ENCODE peak calls at places on chromosomes 2 and 18, in six cellular contexts. I is CD14-positive monocyte, Y is type B pancreatic cell, N is astrocyte, V is heart left ventricle, S is H9. K is an unnamed sample.
A peak's percentile ranks its signal among the peaks of the same experiment; 100 is the strongest.

GRCh38 chr2:79320871-79321270 is 161.3 kb upstream of the REG3A start:
- DNase-seq in I (no peak), Y (no peak), N (no peak), V (no peak), S (no peak), K (no peak)

GRCh38 chr2:118633371-118633770 is 214.1 kb downstream of the EN1 start:
- DNase-seq in I (no peak), Y (no peak), N (no peak), V (no peak), S (no peak), K (no peak)

GRCh38 chr18:57040175-57040574 is 106.7 kb upstream of the BOD1L2 start:
- DNase-seq in I (no peak), Y (no peak), N (no peak), V (no peak), S (no peak), K (no peak)

GRCh38 chr2:222514901-222515300 is 90.6 kb downstream of the SGPP2 start:
- DNase-seq in I (no peak), Y (no peak), N (no peak), V (no peak), S (no peak), K (no peak)

GRCh38 chr2:96788393-96789244 is 27.4 kb upstream of the CNNM3 start:
- DNase-seq in I (no peak), Y (no peak), N (peak; percentile 16), V (peak; percentile 84), S (no peak), K (no peak)

GRCh38 chr18:22115573-22115972 is 53.8 kb upstream of the GATA6 start:
- DNase-seq in I (no peak), Y (no peak), N (no peak), V (no peak), S (no peak), K (no peak)

GRCh38 chr2:240479561-240479960 is 44.1 kb downstream of the GPC1 start:
- DNase-seq in I (no peak), Y (no peak), N (no peak), V (no peak), S (peak; percentile 15), K (no peak)

GRCh38 chr2:203484266-203485112 is 50.6 kb downstream of the RAPH1 start:
- DNase-seq in I (peak; percentile 55), Y (no peak), N (no peak), V (no peak), S (peak; percentile 33), K (no peak)

GRCh38 chr2:223956267-223956666 is 996 bp upstream of the MRPL44 start:
- DNase-seq in I (no peak), Y (no peak), N (no peak), V (no peak), S (no peak), K (no peak)

GRCh38 chr18:74901347-74902169 is 303.9 kb downstream of the ZNF407 start:
- DNase-seq in I (no peak), Y (no peak), N (no peak), V (no peak), S (no peak), K (no peak)

GRCh38 chr18:55054591-55054990 is 95.3 kb upstream of the CCDC68 start:
- DNase-seq in I (no peak), Y (no peak), N (peak; percentile 78), V (no peak), S (no peak), K (no peak)

GRCh38 chr2:64400103-64400728 is 53.7 kb upstream of the LGALSL start:
- DNase-seq in I (no peak), Y (no peak), N (no peak), V (no peak), S (no peak), K (no peak)

GRCh38 chr2:119996148-119996547 is 16.7 kb upstream of the EPB41L5 start:
- DNase-seq in I (no peak), Y (no peak), N (no peak), V (no peak), S (no peak), K (no peak)

GRCh38 chr18:78721986-78722385 is 257.6 kb upstream of the SALL3 start:
- DNase-seq in I (no peak), Y (peak; percentile 18), N (no peak), V (no peak), S (peak; percentile 51), K (no peak)

GRCh38 chr2:137938204-137938603 is 26.1 kb upstream of the HNMT start:
- DNase-seq in I (no peak), Y (no peak), N (peak; percentile 92), V (no peak), S (no peak), K (no peak)

GRCh38 chr2:146572598-146572997 is 1272.2 kb upstream of the ACVR2A start:
- DNase-seq in I (no peak), Y (no peak), N (peak; percentile 79), V (no peak), S (no peak), K (no peak)

GRCh38 chr18:7174359-7175107 is 56.4 kb upstream of the LRRC30 start:
- DNase-seq in I (no peak), Y (peak; percentile 66), N (no peak), V (no peak), S (peak; percentile 66), K (no peak)

GRCh38 chr2:96899084-96899735 is 29.3 kb upstream of the SEMA4C start:
- DNase-seq in I (no peak), Y (no peak), N (peak; percentile 25), V (no peak), S (no peak), K (no peak)

GRCh38 chr2:27703638-27704341 is 40.1 kb downstream of the SLC4A1AP start:
- DNase-seq in I (peak; percentile 79), Y (peak; percentile 90), N (peak; percentile 81), V (peak; percentile 74), S (peak; percentile 87), K (peak; percentile 95)

GRCh38 chr2:67050621-67051020 is 346.5 kb upstream of the ETAA1 start:
- DNase-seq in I (no peak), Y (no peak), N (no peak), V (no peak), S (no peak), K (no peak)

GRCh38 chr2:240254337-240255164 is 114.1 kb upstream of the OTOS start:
- DNase-seq in I (no peak), Y (no peak), N (no peak), V (peak; percentile 25), S (no peak), K (no peak)

GRCh38 chr18:11989174-11989573 is 7.9 kb downstream of the IMPA2 start:
- DNase-seq in I (no peak), Y (no peak), N (no peak), V (no peak), S (no peak), K (no peak)

GRCh38 chr2:78890940-78891339 is 134.6 kb upstream of the REG3G start:
- DNase-seq in I (no peak), Y (no peak), N (no peak), V (no peak), S (no peak), K (no peak)

GRCh38 chr2:207692206-207693065 is 19.0 kb upstream of the CCNYL1 start:
- DNase-seq in I (peak; percentile 53), Y (no peak), N (no peak), V (peak; percentile 40), S (peak; percentile 69), K (no peak)

GRCh38 chr2:16037808-16038457 is 97.6 kb downstream of the MYCN start:
- DNase-seq in I (no peak), Y (no peak), N (no peak), V (no peak), S (no peak), K (no peak)

GRCh38 chr2:16039823-16040222 is 99.5 kb downstream of the MYCN start:
- DNase-seq in I (no peak), Y (no peak), N (no peak), V (no peak), S (no peak), K (no peak)

GRCh38 chr2:16036951-16037350 is 96.6 kb downstream of the MYCN start:
- DNase-seq in I (no peak), Y (no peak), N (no peak), V (no peak), S (no peak), K (no peak)

GRCh38 chr2:16038586-16038985 is 98.2 kb downstream of the MYCN start:
- DNase-seq in I (no peak), Y (no peak), N (no peak), V (no peak), S (no peak), K (no peak)

DNA sequence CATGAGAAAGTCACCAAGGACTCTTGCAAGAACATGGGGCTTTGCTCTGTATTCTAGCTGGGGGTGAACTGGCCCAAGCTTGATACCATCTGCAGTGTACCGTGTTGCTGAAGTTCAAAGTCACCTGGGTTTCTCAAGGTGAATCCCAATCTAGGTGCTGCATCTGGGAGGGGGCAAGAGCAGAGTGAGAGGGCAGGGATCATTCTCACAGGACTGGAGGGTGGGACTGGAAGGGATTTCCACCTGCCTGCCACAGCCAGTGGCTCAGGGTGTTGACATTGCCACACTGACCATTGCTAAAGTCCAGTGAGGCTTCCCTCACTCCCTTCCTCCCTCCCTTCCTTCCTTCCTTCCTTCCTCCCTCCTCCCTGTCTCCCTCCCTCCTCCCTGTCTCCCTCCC is 98.7 kb downstream of the MYCN start:
- DNase-seq in I (no peak), Y (no peak), N (no peak), V (no peak), S (no peak), K (no peak)
- TF ChIP-seq CTCF in I (no peak), Y (no peak), N (no peak), V (no peak), S (no peak), K (no peak)

GRCh38 chr2:111134082-111134481 is 13.4 kb downstream of the BCL2L11 start:
- DNase-seq in I (no peak), Y (no peak), N (no peak), V (no peak), S (no peak), K (no peak)
- TF ChIP-seq CTCF in I (peak; percentile 70), Y (peak; percentile 65), N (no peak), V (peak; percentile 60), S (peak; percentile 42), K (no peak)

GRCh38 chr2:73385486-73386341 is at the start of gene ALMS1:
- DNase-seq in I (peak; percentile 80), Y (peak; percentile 88), N (peak; percentile 76), V (peak; percentile 93), S (peak; percentile 94), K (peak; percentile 72)
- TF ChIP-seq CTCF in I (no peak), Y (peak; percentile 27), N (no peak), V (no peak), S (peak; percentile 30), K (peak; percentile 23)

GRCh38 chr18:43393174-43393573 is 115.9 kb upstream of the SYT4 start:
- DNase-seq in I (no peak), Y (no peak), N (peak; percentile 24), V (no peak), S (no peak), K (no peak)

GRCh38 chr18:43392168-43392567 is 114.9 kb upstream of the SYT4 start:
- DNase-seq in I (no peak), Y (no peak), N (no peak), V (no peak), S (no peak), K (no peak)

GRCh38 chr18:43398601-43399000 is 121.3 kb upstream of the SYT4 start:
- DNase-seq in I (no peak), Y (no peak), N (no peak), V (no peak), S (no peak), K (no peak)

DNA sequence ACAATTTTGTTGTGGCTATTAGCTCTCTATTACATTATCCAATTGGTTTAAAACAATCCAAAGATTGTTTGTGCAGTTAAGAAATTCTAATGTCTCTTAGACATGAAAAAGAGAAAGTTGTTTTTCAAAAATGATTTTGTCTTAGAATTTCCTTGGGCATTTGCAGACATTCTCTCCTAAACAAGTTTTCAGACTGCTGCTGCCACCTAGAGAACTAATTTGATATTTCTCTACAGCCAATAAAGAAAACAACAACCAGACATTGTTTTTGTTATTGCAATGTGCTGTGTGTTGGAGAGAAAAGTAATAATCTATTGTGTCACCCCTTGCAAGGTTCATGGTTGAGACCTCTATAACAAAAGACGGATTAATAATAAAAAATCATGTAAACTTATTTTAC is 119.0 kb upstream of the SYT4 start:
- DNase-seq in I (no peak), Y (no peak), N (no peak), V (no peak), S (no peak), K (no peak)
- TF ChIP-seq CTCF in I (no peak), Y (peak; percentile 78), N (peak; percentile 55), V (no peak), S (peak; percentile 75), K (no peak)

K was measured in AG09319.